ENCODE peak calls at places on chromosomes 13 and 19, in seven cellular contexts. J is cardiac muscle cell, R is pancreas, D is tibial artery, W is spleen, H is left lung, N is tibial nerve. C is an unnamed sample. For H3K4me1, the result is how much of the 10 kb centered on the place peaks cover.

GRCh38 chr13:42066542-42066941 is 18.1 kb downstream of the DGKH start:
- DNase-seq in R (no peak), D (no peak), W (no peak), H (no peak), N (no peak), J (no peak), C (no peak)

GRCh38 chr19:12156254-12157058 is at the start of gene ZNF625:
- DNase-seq in J (peak), N (peak), H (peak), D (peak), W (peak), R (peak), C (peak)

GRCh38 chr19:45172173-45172572 is 5.9 kb downstream of the TRAPPC6A start:
- DNase-seq in J (no peak), W (no peak), N (no peak), H (no peak), D (no peak), R (peak), C (no peak)

GRCh38 chr19:47032171-47032811 is 12.7 kb downstream of the NPAS1 start:
- DNase-seq in D (no peak), H (no peak), R (peak), J (peak), N (no peak), W (peak), C (no peak)

GRCh38 chr13:109729031-109729870 is 57.1 kb downstream of the IRS2 start:
- DNase-seq in H (no peak), D (no peak), W (no peak), J (peak), R (no peak), N (no peak), C (no peak)

GRCh38 chr13:73090116-73090811 is 31.5 kb downstream of the KLF5 start:
- DNase-seq in N (no peak), W (no peak), H (peak), R (no peak), J (no peak), D (no peak), C (no peak)

GRCh38 chr13:60654405-60654804 is 257.4 kb downstream of the TDRD3 start:
- DNase-seq in H (no peak), R (no peak), D (peak), N (peak), W (no peak), J (peak), C (peak)

GRCh38 chr19:55591555-55591954 is 7.8 kb downstream of the FIZ1 start:
- DNase-seq in N (no peak), R (no peak), H (no peak), W (no peak), D (no peak), J (no peak), C (no peak)

GRCh38 chr13:57988276-57988675 is 356.7 kb downstream of the PCDH17 start:
- DNase-seq in R (no peak), J (no peak), D (no peak), W (no peak), N (no peak), H (no peak), C (no peak)

GRCh38 chr19:41877916-41878905 is 1.1 kb downstream of the CD79A start:
- DNase-seq in D (no peak), R (peak), W (no peak), J (no peak), H (no peak), N (no peak), C (peak)

GRCh38 chr19:6362351-6362801 is 1.0 kb downstream of the CLPP start:
- DNase-seq in N (no peak), R (no peak), J (no peak), W (no peak), D (no peak), H (no peak), C (peak)

GRCh38 chr13:46544811-46545210 is 8.2 kb upstream of the LRCH1 start:
- DNase-seq in J (no peak), H (no peak), N (no peak), D (no peak), W (no peak), R (no peak), C (no peak)

GRCh38 chr13:33610471-33611015 is 207.4 kb upstream of the RFC3 start:
- DNase-seq in H (no peak), W (peak), R (peak), J (no peak), D (peak), N (no peak), C (peak)

GRCh38 chr19:38644719-38645118 is 2.7 kb upstream of the ACTN4 start:
- DNase-seq in H (no peak), N (no peak), W (no peak), J (no peak), D (no peak), R (peak), C (no peak)

GRCh38 chr19:6750062-6750461 is 10.6 kb downstream of the TRIP10 start:
- DNase-seq in H (no peak), W (no peak), N (no peak), R (no peak), J (no peak), D (no peak), C (peak)

GRCh38 chr19:678791-679388 is 2.7 kb downstream of the FSTL3 start:
- DNase-seq in N (no peak), W (no peak), H (no peak), D (peak), J (no peak), R (peak), C (peak)

GRCh38 chr19:677201-677600 is 1.0 kb downstream of the FSTL3 start:
- DNase-seq in D (peak), J (no peak), H (peak), W (no peak), R (peak), N (peak), C (peak)

GRCh38 chr19:676007-676342 is 217 bp upstream of the FSTL3 start:
- DNase-seq in R (no peak), D (no peak), W (no peak), J (no peak), H (no peak), N (no peak), C (no peak)

GRCh38 chr19:676343-677105 is at the start of gene FSTL3:
- DNase-seq in J (peak), R (peak), N (no peak), D (no peak), W (no peak), H (no peak), C (peak)

GRCh38 chr19:677601-678380 is 1.6 kb downstream of the FSTL3 start:
- DNase-seq in J (no peak), W (no peak), D (peak), R (peak), N (no peak), H (no peak), C (no peak)
- H3K27ac ChIP-seq in J (peak), W (peak), D (peak), R (no peak), N (peak), H (peak), C (peak)

DNA sequence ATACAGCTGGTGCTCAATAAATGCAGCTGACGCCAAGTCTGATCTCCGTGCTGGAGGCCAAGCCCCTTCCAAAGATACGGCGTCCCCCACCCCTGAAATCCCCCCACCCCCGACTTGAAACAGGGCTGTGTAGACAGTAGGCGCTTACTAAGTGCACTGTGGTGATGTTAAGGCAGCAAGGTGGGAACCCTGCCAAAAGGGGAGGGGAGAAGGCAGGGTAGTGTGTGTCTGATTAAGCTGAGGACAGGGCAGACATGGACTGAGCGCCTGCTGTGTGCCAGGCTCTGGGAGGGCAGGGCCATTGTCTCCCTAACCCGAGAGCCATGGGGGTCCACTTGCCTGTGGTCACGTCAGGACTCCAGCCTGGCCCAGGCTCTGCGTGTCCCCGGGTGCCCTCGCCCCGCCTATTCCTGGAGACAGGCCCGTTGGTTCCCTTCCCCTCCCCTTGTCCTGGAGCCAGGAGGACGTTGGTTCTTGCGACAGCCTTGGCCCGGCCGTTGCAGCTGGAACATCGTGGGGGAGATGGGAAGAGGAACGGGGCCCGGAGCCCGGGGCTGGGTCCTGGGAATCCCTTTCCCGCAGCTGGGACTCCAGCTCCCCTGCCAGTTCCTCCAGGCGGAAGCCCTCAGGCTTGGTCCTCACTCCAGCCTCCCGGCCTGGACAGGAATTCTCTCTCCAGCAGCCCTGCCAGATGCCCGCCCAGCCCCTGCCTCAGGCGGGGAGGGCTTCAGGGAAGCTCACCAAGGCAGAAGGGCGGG is 1.7 kb upstream of the ELANE start:
- DNase-seq in D (peak), W (peak), N (peak), J (peak), H (peak), R (peak), C (peak)
- H3K4me1 ChIP-seq in D (under half), W (under half), N (under half), J (under half), H (under half), R (under half), C (under half)

DNA sequence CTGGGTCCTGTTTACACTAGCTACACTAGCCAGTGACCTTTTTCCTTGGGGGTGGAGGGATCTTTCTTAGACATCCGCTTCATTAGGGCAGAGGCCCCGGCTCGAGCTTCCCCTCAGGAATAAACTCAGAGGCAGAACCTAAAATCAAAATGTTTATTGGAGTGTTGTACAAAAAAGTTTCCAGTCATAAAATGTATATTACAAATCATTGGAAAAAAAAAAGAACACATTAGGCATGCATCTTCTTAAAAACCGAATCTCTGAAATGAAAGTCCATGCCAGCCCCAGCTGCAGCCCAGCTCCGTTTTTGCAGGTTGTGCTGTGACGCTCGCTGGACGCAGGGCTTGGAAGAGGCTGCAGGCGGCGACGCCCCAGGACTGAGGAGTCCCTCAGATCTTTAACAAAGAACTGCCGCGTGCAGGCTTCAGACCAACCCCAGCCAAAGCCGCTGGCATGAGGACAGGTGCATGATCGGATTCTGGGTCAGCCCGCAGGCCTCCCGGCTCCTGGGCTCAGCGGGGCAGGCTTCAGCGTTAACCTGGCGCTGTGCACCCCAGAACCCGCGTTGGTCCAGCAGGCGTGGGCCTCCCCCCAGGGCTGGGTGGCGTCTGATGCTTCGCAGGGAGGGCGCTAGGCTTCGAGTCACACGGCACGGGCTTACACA is 773 bp upstream of the TIMM13 start:
- DNase-seq in D (no peak), J (no peak), N (no peak), H (no peak), R (peak), W (peak), C (peak)
- H3K4me3 ChIP-seq in D (peak), J (peak), N (peak), H (peak), R (peak), W (peak), C (peak)

DNA sequence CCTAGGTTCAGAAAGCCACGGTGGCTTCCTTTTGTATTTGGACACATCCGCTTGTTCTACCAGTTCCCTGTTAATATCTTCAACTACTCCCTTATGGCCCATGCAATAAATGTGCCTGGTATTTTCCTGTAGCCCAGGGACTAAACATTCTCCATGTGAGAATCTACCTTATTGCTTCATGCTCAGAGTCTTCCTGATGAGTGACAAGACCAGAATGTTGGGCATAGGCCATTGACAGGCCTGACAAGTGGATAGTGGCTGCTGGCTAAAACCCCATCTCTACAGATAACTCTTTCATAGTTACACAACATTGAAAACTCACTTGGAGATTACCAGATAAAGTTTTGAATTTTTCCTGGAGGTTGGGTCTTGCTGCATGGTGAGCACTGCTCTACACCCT is 449.9 kb downstream of the HS6ST3 start:
- DNase-seq in W (no peak), R (no peak), J (no peak), H (no peak), D (no peak), N (no peak), C (no peak)
- H3K27ac ChIP-seq in W (no peak), R (no peak), J (no peak), H (no peak), D (no peak), N (no peak), C (no peak)

DNA sequence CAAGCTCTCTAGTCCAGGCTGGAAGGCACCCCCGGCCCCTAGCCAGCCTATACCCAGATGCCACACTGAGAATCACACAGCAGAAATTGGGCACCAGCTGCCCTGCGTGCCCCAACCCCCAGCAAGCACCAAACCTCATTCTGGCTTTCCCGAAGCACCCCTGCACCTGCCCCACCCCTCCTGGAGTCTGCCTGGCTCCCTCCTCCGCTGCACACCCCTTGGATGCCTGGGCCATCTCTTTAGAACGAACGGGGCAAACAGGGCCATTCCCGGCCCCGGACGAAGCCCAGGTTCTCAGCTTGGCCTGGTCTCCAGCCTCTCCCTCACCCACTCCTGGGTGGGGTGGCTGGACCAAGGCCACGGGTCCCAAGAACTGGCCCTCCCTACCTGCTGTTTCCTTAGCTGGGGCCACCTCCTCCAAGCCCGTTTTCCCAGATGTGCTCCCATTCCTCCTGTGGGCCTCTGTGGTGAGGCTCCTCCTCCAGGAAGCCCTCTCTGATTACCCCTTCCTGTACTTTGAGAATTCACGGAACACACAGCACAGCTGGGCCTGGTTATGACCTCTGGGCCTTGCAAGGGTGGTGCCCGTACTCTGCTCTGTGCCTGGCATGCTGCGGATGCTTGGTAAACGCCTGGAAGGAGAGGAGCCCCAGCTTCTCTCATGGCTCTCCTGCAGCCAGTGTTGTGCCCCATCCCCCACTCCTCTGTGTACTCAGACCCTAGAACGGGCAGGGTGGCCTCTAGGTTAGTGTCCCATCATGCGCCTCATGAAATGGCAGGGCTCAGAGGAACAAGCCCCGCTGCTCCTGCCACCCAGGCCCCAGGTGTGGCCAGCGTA is 21.4 kb downstream of the CEBPG start:
- DNase-seq in D (peak), W (peak), J (no peak), R (peak), H (peak), N (no peak), C (peak)
- H3K4me1 ChIP-seq in D (under half), W (under half), J (under half), R (under half), H (under half), N (under half), C (under half)

GRCh38 chr13:44971656-44972595 is 17.3 kb downstream of the NUFIP1 start:
- DNase-seq in N (no peak), J (no peak), D (no peak), H (no peak), R (no peak), W (no peak), C (no peak)

GRCh38 chr13:44972956-44973581 is 16.2 kb downstream of the NUFIP1 start:
- DNase-seq in H (no peak), R (no peak), D (no peak), J (peak), N (no peak), W (no peak), C (no peak)

GRCh38 chr13:44976196-44976595 is 13.1 kb downstream of the NUFIP1 start:
- DNase-seq in H (no peak), N (no peak), R (no peak), W (no peak), J (no peak), D (no peak), C (no peak)

GRCh38 chr13:44976949-44977583 is 12.2 kb downstream of the NUFIP1 start:
- DNase-seq in W (no peak), R (no peak), N (no peak), J (no peak), D (no peak), H (no peak), C (no peak)

GRCh38 chr13:44974056-44974798 is 15.0 kb downstream of the NUFIP1 start:
- DNase-seq in D (peak), J (no peak), W (no peak), N (peak), R (no peak), H (peak), C (peak)
- H3K4me3 ChIP-seq in D (no peak), J (no peak), W (no peak), N (no peak), R (no peak), H (no peak), C (no peak)

GRCh38 chr19:19527674-19528625 is 761 bp upstream of the YJEFN3 start:
- DNase-seq in J (no peak), R (no peak), N (no peak), W (no peak), D (no peak), H (no peak), C (no peak)

GRCh38 chr19:19527371-19527656 is 1.4 kb upstream of the YJEFN3 start:
- DNase-seq in N (no peak), R (no peak), W (no peak), H (no peak), D (no peak), J (no peak), C (no peak)

GRCh38 chr19:19525611-19526380 is 2.9 kb upstream of the YJEFN3 start:
- DNase-seq in H (no peak), J (no peak), D (no peak), N (no peak), R (no peak), W (no peak), C (no peak)

GRCh38 chr19:19528721-19529490 is at the start of gene YJEFN3:
- DNase-seq in N (no peak), R (no peak), H (no peak), W (no peak), J (no peak), D (no peak), C (peak)

DNA sequence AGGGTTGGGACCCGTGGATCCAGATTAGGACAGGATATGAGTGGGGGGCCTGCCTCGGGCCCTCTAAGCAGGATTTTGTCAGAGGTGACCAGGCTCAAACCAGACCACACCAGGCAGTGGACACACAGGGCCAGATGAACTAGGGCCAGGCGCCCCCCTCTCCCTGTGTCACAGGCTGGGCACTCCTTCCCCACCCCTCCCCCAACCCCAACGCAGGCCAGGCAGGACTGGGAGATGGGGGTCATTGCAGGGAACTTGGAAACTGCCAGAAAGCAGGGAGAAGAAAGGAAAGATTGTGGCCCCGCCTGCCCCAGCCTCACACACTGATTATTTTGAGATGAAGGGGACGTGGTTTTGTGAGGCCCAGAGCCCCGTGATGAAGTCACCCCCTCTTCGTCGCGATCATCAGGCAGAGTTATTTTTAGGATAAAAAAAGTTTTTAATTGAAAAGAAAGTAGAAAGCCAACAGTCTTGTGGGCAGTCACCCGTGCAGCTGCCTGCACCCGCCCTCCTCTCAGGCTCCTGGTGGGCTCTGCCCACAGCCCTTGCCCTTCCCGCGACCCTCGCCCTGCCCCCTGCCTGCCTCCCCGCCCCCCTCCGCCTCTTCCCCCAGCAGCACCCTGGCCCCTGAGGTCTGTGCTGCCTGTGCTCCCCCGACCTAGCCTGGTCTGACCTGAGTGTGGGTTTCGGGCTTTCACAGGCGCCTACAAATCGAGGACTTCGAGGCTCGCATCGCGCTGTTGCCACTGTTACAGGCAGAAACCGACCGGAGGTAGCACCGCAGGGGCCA is 1.9 kb upstream of the YJEFN3 start:
- DNase-seq in D (no peak), R (no peak), H (no peak), J (no peak), W (no peak), N (no peak), C (no peak)
- H3K27ac ChIP-seq in D (no peak), R (no peak), H (no peak), J (peak), W (no peak), N (peak), C (no peak)

GRCh38 chr19:39817888-39818561 is 15.9 kb downstream of the DYRK1B start:
- DNase-seq in R (no peak), H (no peak), N (no peak), W (no peak), J (no peak), D (no peak), C (no peak)

GRCh38 chr19:39818626-39819097 is 15.3 kb downstream of the DYRK1B start:
- DNase-seq in W (no peak), R (no peak), N (no peak), H (no peak), D (no peak), J (no peak), C (no peak)

GRCh38 chr19:39813264-39813998 is 20.5 kb downstream of the DYRK1B start:
- DNase-seq in J (no peak), H (no peak), N (no peak), D (no peak), W (no peak), R (no peak), C (no peak)

GRCh38 chr19:39814595-39814994 is 19.4 kb downstream of the DYRK1B start:
- DNase-seq in N (no peak), R (no peak), H (no peak), W (no peak), J (no peak), D (no peak), C (no peak)

GRCh38 chr19:39816287-39817048 is 17.5 kb downstream of the DYRK1B start:
- DNase-seq in H (no peak), J (no peak), N (no peak), W (no peak), R (no peak), D (no peak), C (no peak)
- H3K4me1 ChIP-seq in H (under half), J (under half), N (under half), W (under half), R (under half), D (under half), C (under half)

C was measured in right cardiac atrium.